ENCODE peak calls at places on chromosomes 1 and 21, in four cellular contexts. Z is KBM-7, U is thyroid gland, L is GM03348. S is an unnamed sample.

GRCh38 chr1:207815466-207815865 is 63.6 kb downstream of the CD46 start:
- DNase-seq in L (peak; percentile 25), Z (no peak), U (no peak), S (no peak)

GRCh38 chr1:151309851-151310323 is 17.3 kb downstream of the PI4KB start:
- DNase-seq in U (no peak), L (peak; percentile 24), Z (no peak), S (no peak)

GRCh38 chr1:84782311-84782771 is 92.1 kb upstream of the SSX2IP start:
- DNase-seq in U (peak; percentile 78), L (peak; percentile 74), Z (peak; percentile 88), S (peak; percentile 67)

GRCh38 chr1:162976628-162977027 is 92.5 kb upstream of the RGS4 start:
- DNase-seq in Z (no peak), L (no peak), U (no peak), S (no peak)

GRCh38 chr1:12095822-12096263 is 32.7 kb downstream of the TNFRSF8 start:
- DNase-seq in L (peak; percentile 48), Z (no peak), U (no peak), S (peak; percentile 39)

GRCh38 chr1:103123321-103123720 is 15.0 kb upstream of the COL11A1 start:
- DNase-seq in Z (no peak), U (no peak), L (no peak), S (no peak)

GRCh38 chr1:151867785-151868403 is 14.4 kb upstream of the THEM5 start:
- DNase-seq in U (no peak), L (no peak), Z (peak; percentile 52), S (no peak)

GRCh38 chr1:222788328-222789156 is 26.3 kb upstream of the DISP1 start:
- DNase-seq in U (peak; percentile 11), L (no peak), Z (no peak), S (no peak)

GRCh38 chr21:15682182-15682895 is 47.4 kb upstream of the USP25 start:
- DNase-seq in L (peak; percentile 56), Z (peak; percentile 75), U (no peak), S (peak; percentile 57)

GRCh38 chr1:206489980-206490534 is 17.3 kb upstream of the RASSF5 start:
- DNase-seq in U (peak; percentile 83), Z (peak; percentile 75), L (peak; percentile 91), S (peak; percentile 91)

GRCh38 chr1:86156571-86157455 is at the start of gene COL24A1:
- DNase-seq in U (peak; percentile 55), Z (peak; percentile 94), L (peak; percentile 65), S (peak; percentile 35)

GRCh38 chr1:201876148-201876547 is 12.6 kb upstream of the SHISA4 start:
- DNase-seq in U (no peak), L (no peak), Z (no peak), S (no peak)

GRCh38 chr1:198156745-198157240 is at the start of gene NEK7:
- DNase-seq in L (peak; percentile 95), U (peak; percentile 84), Z (peak; percentile 83), S (peak; percentile 87)

GRCh38 chr1:81213279-81213678 is 587.5 kb upstream of the ADGRL2 start:
- DNase-seq in Z (peak; percentile 4), L (no peak), U (no peak), S (no peak)

GRCh38 chr1:232029297-232029696 is 402.7 kb downstream of the DISC1 start:
- DNase-seq in U (no peak), L (no peak), Z (no peak), S (no peak)

GRCh38 chr1:212293579-212293978 is 8.4 kb downstream of the PPP2R5A start:
- DNase-seq in L (no peak), U (no peak), Z (no peak), S (no peak)

GRCh38 chr1:2049517-2050481 is at the start of gene PRKCZ:
- DNase-seq in Z (peak; percentile 86), L (no peak), U (peak; percentile 97), S (no peak)

GRCh38 chr1:96414598-96414997 is 307.0 kb upstream of the PTBP2 start:
- DNase-seq in L (no peak), U (no peak), Z (no peak), S (no peak)

GRCh38 chr1:32172621-32173245 is 6.7 kb upstream of the TXLNA start:
- DNase-seq in Z (peak; percentile 54), L (peak; percentile 31), U (no peak), S (peak; percentile 25)

GRCh38 chr1:30313584-30313983 is 409.8 kb downstream of the MATN1 start:
- DNase-seq in Z (no peak), L (no peak), U (no peak), S (no peak)

GRCh38 chr1:32702599-32703478 is at the start of gene SYNC:
- DNase-seq in L (peak; percentile 95), U (peak; percentile 58), Z (no peak), S (peak; percentile 90)

GRCh38 chr1:231134624-231135023 is 27.2 kb upstream of the TRIM67 start:
- DNase-seq in L (no peak), Z (no peak), U (no peak), S (no peak)

GRCh38 chr1:179137623-179138235 is 55.9 kb downstream of the TOR3A start:
- DNase-seq in U (no peak), Z (no peak), L (peak; percentile 42), S (no peak)

GRCh38 chr1:29889776-29890175 is 653.5 kb downstream of the PTPRU start:
- DNase-seq in L (no peak), U (no peak), Z (no peak), S (no peak)

GRCh38 chr1:112674986-112675727 is 698 bp downstream of the MOV10 start:
- DNase-seq in U (peak; percentile 62), Z (peak; percentile 47), L (peak; percentile 81), S (peak; percentile 37)

GRCh38 chr1:53545663-53546408 is 86.6 kb downstream of the DMRTB1 start:
- DNase-seq in Z (no peak), U (no peak), L (no peak), S (no peak)

GRCh38 chr1:44239337-44239960 is 26.2 kb downstream of the DMAP1 start:
- DNase-seq in Z (peak; percentile 19), U (no peak), L (peak; percentile 53), S (peak; percentile 61)